ENCODE peak calls at places on chromosomes 1 and 21, in eight cellular contexts. X, L, F, H, M, T, P and Y are unnamed samples.

GRCh38 chr21:31117046-31117916 is 79.0 kb upstream of the KRTAP19-8 start:
- DNase-seq in M (no peak), T (peak; percentile 9), L (no peak), P (no peak), H (peak; percentile 68), F (no peak), X (peak; percentile 81), Y (no peak)

GRCh38 chr1:41022424-41022823 is 899 bp upstream of the SLFNL1 start:
- DNase-seq in F (no peak), M (no peak), T (no peak), H (no peak), X (no peak), L (no peak), P (no peak), Y (no peak)

GRCh38 chr21:44984792-44985440 is 45.1 kb downstream of the SLX9 start:
- DNase-seq in F (no peak), L (peak; percentile 42), X (no peak), T (no peak), M (no peak), H (no peak), P (no peak), Y (no peak)

GRCh38 chr1:32546611-32547010 is 7.4 kb downstream of the ZBTB8A start:
- DNase-seq in H (no peak), M (no peak), T (no peak), F (no peak), L (no peak), P (no peak), X (no peak), Y (no peak)

GRCh38 chr1:36583980-36584805 is 101.5 kb upstream of the CSF3R start:
- DNase-seq in T (no peak), P (no peak), F (no peak), X (no peak), M (no peak), L (peak; percentile 15), H (no peak), Y (no peak)

GRCh38 chr1:171468120-171468790 is 17.1 kb upstream of the PRRC2C start:
- DNase-seq in P (no peak), X (peak; percentile 31), M (no peak), F (no peak), T (peak; percentile 21), L (no peak), H (peak; percentile 34), Y (no peak)

GRCh38 chr1:208077232-208077751 is 166.4 kb upstream of the CD34 start:
- DNase-seq in H (no peak), X (no peak), T (no peak), P (no peak), M (no peak), L (no peak), F (no peak), Y (no peak)

GRCh38 chr1:246978785-246979184 is 29.1 kb downstream of the ZNF695 start:
- DNase-seq in F (no peak), X (no peak), L (no peak), H (no peak), T (no peak), P (no peak), M (no peak), Y (no peak)

DNA sequence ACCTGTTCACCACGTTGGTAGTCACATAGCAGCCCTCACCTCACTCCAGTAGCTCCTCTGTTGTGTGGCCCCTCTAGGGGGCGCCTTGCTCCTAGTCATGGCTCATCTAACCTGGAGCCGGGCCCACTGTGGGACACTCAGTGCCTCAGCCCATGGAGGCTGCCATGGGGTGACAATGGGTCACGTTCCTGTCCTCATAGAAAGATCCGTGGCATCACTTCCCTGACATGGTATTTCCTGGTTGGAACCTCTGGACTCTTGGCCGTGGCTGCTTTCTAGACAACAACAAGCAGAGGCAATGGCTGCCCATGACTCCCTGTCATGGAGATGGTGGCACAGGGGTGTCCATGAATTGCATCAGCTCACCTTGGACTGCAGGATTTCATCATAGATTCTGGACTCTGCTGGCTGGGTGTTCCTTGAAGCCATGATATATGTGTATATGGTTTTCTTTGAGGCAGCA is 27.5 kb upstream of the SLAMF6 start:
- DNase-seq in L (peak; percentile 62), P (no peak), H (no peak), M (no peak), F (peak; percentile 35), T (no peak), X (no peak), Y (no peak)
- TF ChIP-seq CTCF in L (peak; percentile 27), P (no peak), H (no peak), M (no peak), F (peak; percentile 53), T (no peak), X (no peak), Y (peak; percentile 8)

GRCh38 chr1:9990944-9991343 is 6.1 kb upstream of the RBP7 start:
- DNase-seq in X (no peak), M (no peak), L (peak; percentile 48), P (no peak), T (no peak), F (no peak), H (no peak), Y (no peak)

GRCh38 chr1:9985001-9985400 is 12.0 kb upstream of the RBP7 start:
- DNase-seq in X (peak; percentile 12), L (no peak), M (no peak), P (no peak), T (no peak), F (no peak), H (no peak), Y (no peak)

GRCh38 chr1:9993571-9994075 is 3.4 kb upstream of the RBP7 start:
- DNase-seq in F (no peak), L (no peak), T (no peak), H (no peak), P (no peak), M (no peak), X (no peak), Y (no peak)

GRCh38 chr1:9992910-9993309 is 4.1 kb upstream of the RBP7 start:
- DNase-seq in T (no peak), M (no peak), H (no peak), X (no peak), F (no peak), P (no peak), L (no peak), Y (no peak)

DNA sequence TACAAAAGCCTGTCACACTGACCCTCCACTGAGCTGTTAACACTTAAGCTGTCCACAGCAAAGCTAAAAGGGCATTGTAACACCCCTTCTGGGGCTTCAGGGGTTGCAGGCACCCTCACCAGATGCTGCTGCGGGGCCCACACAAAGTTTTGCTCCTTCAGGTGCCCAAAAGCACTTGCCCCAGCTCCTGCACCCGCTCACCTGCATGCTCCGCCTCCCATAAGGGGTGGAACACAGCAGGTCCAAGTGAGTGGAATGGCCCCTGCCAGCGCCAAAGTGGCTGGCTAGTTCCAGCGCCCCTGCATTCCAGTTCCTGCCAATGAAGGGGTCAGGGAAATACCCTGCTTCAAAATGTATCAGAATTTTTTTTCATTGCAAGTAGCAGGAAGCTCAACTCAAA is 7.3 kb upstream of the RBP7 start:
- DNase-seq in L (no peak), F (no peak), T (no peak), M (no peak), H (no peak), P (no peak), X (no peak), Y (no peak)
- TF ChIP-seq CTCF in L (no peak), F (no peak), T (no peak), M (no peak), H (no peak), P (no peak), X (no peak), Y (no peak)

GRCh38 chr1:176205322-176205914 is 1.7 kb downstream of the COP1 start:
- DNase-seq in M (no peak), L (no peak), P (no peak), T (no peak), F (no peak), X (peak; percentile 23), H (no peak), Y (no peak)

GRCh38 chr1:176206006-176206960 is 803 bp downstream of the COP1 start:
- DNase-seq in P (no peak), L (peak; percentile 63), F (no peak), M (no peak), X (peak; percentile 28), T (peak; percentile 25), H (peak; percentile 44), Y (no peak)

GRCh38 chr1:176208034-176208433 is 948 bp upstream of the COP1 start:
- DNase-seq in L (no peak), H (no peak), M (no peak), F (no peak), X (no peak), T (no peak), P (no peak), Y (no peak)

GRCh38 chr1:176203735-176204134 is 3.4 kb downstream of the COP1 start:
- DNase-seq in P (no peak), H (no peak), F (no peak), T (no peak), M (no peak), X (no peak), L (no peak), Y (no peak)

DNA sequence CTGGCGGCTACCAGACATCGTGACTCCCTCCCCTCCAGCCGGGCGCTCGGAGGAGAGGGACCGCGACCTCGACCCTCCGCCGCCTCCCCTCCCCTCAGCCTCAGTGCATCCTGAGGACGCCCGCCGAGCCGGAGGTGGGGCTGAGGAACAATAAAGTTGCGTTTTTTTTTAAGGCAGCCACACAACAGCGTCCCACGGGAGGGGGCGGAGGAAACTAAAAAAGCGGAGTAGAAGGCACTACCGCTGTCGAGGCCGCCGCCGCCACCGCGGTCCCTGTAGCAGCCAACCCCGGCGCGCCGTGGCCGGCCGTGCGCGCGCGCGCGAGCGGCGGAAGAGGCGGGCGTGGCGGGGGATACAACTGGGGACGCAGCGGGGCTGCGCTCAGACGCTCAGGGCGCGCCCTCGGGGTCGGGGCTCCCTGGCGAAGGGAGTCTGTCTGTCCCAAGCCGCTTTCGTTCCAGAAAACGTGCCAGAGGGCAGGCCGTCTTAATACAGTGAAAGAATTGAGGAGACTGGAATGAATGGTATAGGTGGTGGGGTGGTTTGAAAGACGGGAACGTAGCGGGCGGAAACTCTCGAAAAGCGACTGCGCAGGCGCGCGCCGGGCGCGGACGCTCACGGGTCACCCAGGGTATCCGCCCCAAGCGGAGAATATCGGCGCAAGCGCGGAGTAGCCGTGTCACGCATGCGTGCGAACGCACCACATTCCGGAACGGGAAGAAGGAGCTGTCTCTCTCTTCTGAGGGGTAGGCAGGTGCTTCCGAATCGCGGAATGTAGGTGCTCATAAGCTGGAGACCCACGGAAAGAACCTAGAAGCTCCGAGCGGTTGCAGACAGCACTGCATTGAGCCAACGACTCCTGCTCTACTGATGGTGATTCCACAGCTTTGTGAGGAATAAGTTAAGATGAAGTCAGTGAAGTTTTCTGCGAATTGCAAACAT is at the start of gene COP1:
- DNase-seq in H (peak; percentile 91), M (peak; percentile 85), X (peak; percentile 93), P (peak; percentile 94), T (peak; percentile 97), L (peak; percentile 99), F (peak; percentile 95), Y (peak; percentile 93)
- TF ChIP-seq CTCF in H (no peak), M (peak; percentile 25), X (no peak), P (no peak), T (no peak), L (peak; percentile 21), F (no peak), Y (no peak)

GRCh38 chr1:197222025-197222685 is 45.9 kb upstream of the CRB1 start:
- DNase-seq in H (no peak), M (no peak), T (no peak), L (no peak), X (peak; percentile 14), F (no peak), P (no peak), Y (no peak)

GRCh38 chr1:197222780-197223179 is 45.3 kb upstream of the CRB1 start:
- DNase-seq in P (no peak), F (no peak), M (no peak), L (no peak), H (no peak), X (no peak), T (no peak), Y (no peak)

GRCh38 chr1:197218857-197219256 is 49.2 kb upstream of the CRB1 start:
- DNase-seq in M (no peak), T (no peak), L (no peak), H (no peak), X (no peak), F (no peak), P (no peak), Y (no peak)

DNA sequence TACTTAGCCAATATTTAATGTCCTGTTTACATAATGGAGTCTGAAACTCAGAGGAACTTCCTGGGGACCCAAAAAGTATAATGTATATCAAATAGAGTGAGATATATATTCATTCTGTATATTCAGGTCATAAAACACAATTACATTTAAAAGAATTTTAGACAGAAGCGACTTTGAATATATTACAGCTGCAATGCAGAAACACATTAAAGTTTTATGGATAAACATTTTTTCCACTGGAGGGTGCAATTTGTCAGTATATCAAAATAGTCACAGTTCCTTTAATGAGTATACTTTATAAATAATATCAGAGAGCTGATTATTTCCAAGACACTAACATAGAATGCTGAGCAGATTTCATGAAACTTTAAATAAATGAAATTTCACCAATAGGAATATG is 43.9 kb upstream of the CRB1 start:
- DNase-seq in P (no peak), M (no peak), T (no peak), L (no peak), F (no peak), X (peak; percentile 32), H (no peak), Y (no peak)
- TF ChIP-seq CTCF in P (no peak), M (peak; percentile 51), T (peak; percentile 44), L (no peak), F (no peak), X (no peak), H (peak; percentile 34), Y (peak; percentile 50)